ENCODE peak calls at places on chromosome 6, in eight cellular contexts. One of them, this sample, is unnamed.

GRCh38 chr6:28944412-28945006 is 20.7 kb upstream of the TRIM27 start:
- DNase-seq in body of pancreas: peak; percentile 61
- DNase-seq in stomach: peak; percentile 41
- DNase-seq in endothelial cell of umbilical vein: peak; percentile 89
- DNase-seq in adrenal gland: peak; percentile 84
- DNase-seq in uterus: peak; percentile 49
- DNase-seq in thyroid gland: peak; percentile 38
- DNase-seq in A549: no peak
- DNase-seq in this sample: no peak

GRCh38 chr6:135887069-135887468 is 35.6 kb downstream of the PDE7B start:
- DNase-seq in stomach: no peak
- DNase-seq in uterus: no peak
- DNase-seq in body of pancreas: no peak
- DNase-seq in A549: no peak
- DNase-seq in adrenal gland: no peak
- DNase-seq in thyroid gland: no peak
- DNase-seq in endothelial cell of umbilical vein: no peak
- DNase-seq in this sample: no peak

GRCh38 chr6:157304840-157305675 is 18.3 kb downstream of the TMEM242 start:
- DNase-seq in A549: no peak
- DNase-seq in thyroid gland: no peak
- DNase-seq in adrenal gland: peak; percentile 89
- DNase-seq in stomach: peak; percentile 44
- DNase-seq in body of pancreas: peak; percentile 48
- DNase-seq in endothelial cell of umbilical vein: peak; percentile 85
- DNase-seq in uterus: no peak
- DNase-seq in this sample: no peak

GRCh38 chr6:143457563-143458359 is 7.2 kb downstream of the PEX3 start:
- DNase-seq in thyroid gland: no peak
- DNase-seq in A549: no peak
- DNase-seq in endothelial cell of umbilical vein: no peak
- DNase-seq in uterus: no peak
- DNase-seq in adrenal gland: no peak
- DNase-seq in body of pancreas: no peak
- DNase-seq in stomach: no peak
- DNase-seq in this sample: no peak

GRCh38 chr6:48423640-48424365 is 312.8 kb upstream of the PTCHD4 start:
- DNase-seq in thyroid gland: no peak
- DNase-seq in adrenal gland: no peak
- DNase-seq in A549: no peak
- DNase-seq in stomach: no peak
- DNase-seq in endothelial cell of umbilical vein: no peak
- DNase-seq in body of pancreas: no peak
- DNase-seq in uterus: no peak
- DNase-seq in this sample: no peak

GRCh38 chr6:112218563-112218962 is 35.8 kb downstream of the LAMA4 start:
- DNase-seq in body of pancreas: no peak
- DNase-seq in stomach: no peak
- DNase-seq in adrenal gland: no peak
- DNase-seq in A549: no peak
- DNase-seq in thyroid gland: peak; percentile 62
- DNase-seq in uterus: peak; percentile 74
- DNase-seq in endothelial cell of umbilical vein: peak; percentile 87
- DNase-seq in this sample: no peak

GRCh38 chr6:156021746-156022396 is 566.2 kb upstream of the NOX3 start:
- DNase-seq in thyroid gland: no peak
- DNase-seq in adrenal gland: no peak
- DNase-seq in stomach: no peak
- DNase-seq in body of pancreas: no peak
- DNase-seq in A549: no peak
- DNase-seq in endothelial cell of umbilical vein: no peak
- DNase-seq in uterus: no peak
- DNase-seq in this sample: no peak

GRCh38 chr6:98716341-98716740 is 118.0 kb upstream of the POU3F2 start:
- DNase-seq in thyroid gland: no peak
- DNase-seq in endothelial cell of umbilical vein: no peak
- DNase-seq in stomach: no peak
- DNase-seq in A549: no peak
- DNase-seq in adrenal gland: no peak
- DNase-seq in uterus: no peak
- DNase-seq in body of pancreas: no peak
- DNase-seq in this sample: no peak

GRCh38 chr6:39882567-39882953 is 51.7 kb downstream of the MOCS1 start:
- DNase-seq in uterus: no peak
- DNase-seq in endothelial cell of umbilical vein: peak; percentile 93
- DNase-seq in stomach: no peak
- DNase-seq in thyroid gland: peak; percentile 72
- DNase-seq in A549: no peak
- DNase-seq in body of pancreas: peak; percentile 23
- DNase-seq in adrenal gland: peak; percentile 84
- DNase-seq in this sample: no peak

GRCh38 chr6:32894085-32895005 is 40.4 kb downstream of the PSMB9 start:
- DNase-seq in endothelial cell of umbilical vein: peak; percentile 98
- DNase-seq in uterus: peak; percentile 92
- DNase-seq in A549: peak; percentile 95
- DNase-seq in stomach: peak; percentile 96
- DNase-seq in body of pancreas: peak; percentile 95
- DNase-seq in thyroid gland: peak; percentile 95
- DNase-seq in adrenal gland: peak; percentile 97
- DNase-seq in this sample: no peak

GRCh38 chr6:89297695-89298351 is 17.3 kb downstream of the GABRR2 start:
- DNase-seq in A549: peak; percentile 64
- DNase-seq in thyroid gland: no peak
- DNase-seq in stomach: peak; percentile 62
- DNase-seq in adrenal gland: peak; percentile 77
- DNase-seq in endothelial cell of umbilical vein: peak; percentile 97
- DNase-seq in body of pancreas: no peak
- DNase-seq in uterus: peak; percentile 47
- DNase-seq in this sample: no peak

GRCh38 chr6:47832386-47833080 is 50.7 kb downstream of the OPN5 start:
- DNase-seq in body of pancreas: no peak
- DNase-seq in uterus: no peak
- DNase-seq in adrenal gland: no peak
- DNase-seq in endothelial cell of umbilical vein: no peak
- DNase-seq in thyroid gland: no peak
- DNase-seq in stomach: no peak
- DNase-seq in A549: no peak
- DNase-seq in this sample: no peak

GRCh38 chr6:134003542-134003951 is 48.9 kb downstream of the SLC2A12 start:
- DNase-seq in endothelial cell of umbilical vein: peak; percentile 2
- DNase-seq in thyroid gland: no peak
- DNase-seq in uterus: no peak
- DNase-seq in body of pancreas: no peak
- DNase-seq in A549: no peak
- DNase-seq in adrenal gland: no peak
- DNase-seq in stomach: no peak
- DNase-seq in this sample: no peak

GRCh38 chr6:113375950-113376846 is 480.9 kb upstream of the MARCKS start:
- DNase-seq in body of pancreas: no peak
- DNase-seq in uterus: no peak
- DNase-seq in A549: no peak
- DNase-seq in adrenal gland: no peak
- DNase-seq in stomach: no peak
- DNase-seq in endothelial cell of umbilical vein: peak; percentile 56
- DNase-seq in thyroid gland: no peak
- DNase-seq in this sample: no peak

GRCh38 chr6:54916858-54917257 is 70.3 kb downstream of the FAM83B start:
- DNase-seq in adrenal gland: no peak
- DNase-seq in endothelial cell of umbilical vein: no peak
- DNase-seq in uterus: no peak
- DNase-seq in A549: peak; percentile 15
- DNase-seq in stomach: no peak
- DNase-seq in thyroid gland: no peak
- DNase-seq in body of pancreas: no peak
- DNase-seq in this sample: no peak

GRCh38 chr6:130421567-130421966 is 55.8 kb downstream of the TMEM200A start:
- DNase-seq in A549: no peak
- DNase-seq in endothelial cell of umbilical vein: no peak
- DNase-seq in uterus: no peak
- DNase-seq in thyroid gland: no peak
- DNase-seq in stomach: no peak
- DNase-seq in body of pancreas: no peak
- DNase-seq in adrenal gland: no peak
- DNase-seq in this sample: no peak

GRCh38 chr6:15260099-15260821 is 14.4 kb downstream of the JARID2 start:
- DNase-seq in uterus: no peak
- DNase-seq in body of pancreas: no peak
- DNase-seq in endothelial cell of umbilical vein: no peak
- DNase-seq in A549: no peak
- DNase-seq in thyroid gland: no peak
- DNase-seq in adrenal gland: peak; percentile 28
- DNase-seq in stomach: no peak
- DNase-seq in this sample: no peak

GRCh38 chr6:12530345-12530744 is 186.2 kb upstream of the PHACTR1 start:
- DNase-seq in stomach: no peak
- DNase-seq in A549: no peak
- DNase-seq in thyroid gland: no peak
- DNase-seq in endothelial cell of umbilical vein: no peak
- DNase-seq in adrenal gland: no peak
- DNase-seq in uterus: no peak
- DNase-seq in body of pancreas: no peak
- DNase-seq in this sample: no peak

GRCh38 chr6:16770701-16771569 is 9.7 kb upstream of the ATXN1 start:
- DNase-seq in stomach: peak; percentile 83
- DNase-seq in thyroid gland: peak; percentile 84
- DNase-seq in A549: peak; percentile 66
- DNase-seq in adrenal gland: peak; percentile 90
- DNase-seq in body of pancreas: peak; percentile 85
- DNase-seq in endothelial cell of umbilical vein: peak; percentile 76
- DNase-seq in uterus: peak; percentile 78
- DNase-seq in this sample: no peak
- H3K4me1 ChIP-seq in stomach: peaks cover 26% of the 10 kb centered on the region
- H3K4me1 ChIP-seq in thyroid gland: peaks cover 31% of the 10 kb centered on the region
- H3K4me1 ChIP-seq in A549: peaks cover 42% of the 10 kb centered on the region
- H3K4me1 ChIP-seq in adrenal gland: peaks cover 4% of the 10 kb centered on the region
- H3K4me1 ChIP-seq in body of pancreas: peaks cover 24% of the 10 kb centered on the region
- H3K4me1 ChIP-seq in endothelial cell of umbilical vein: peaks cover 39% of the 10 kb centered on the region
- H3K4me1 ChIP-seq in uterus: peaks cover 3% of the 10 kb centered on the region
- H3K4me1 ChIP-seq in this sample: peaks cover 39% of the 10 kb centered on the region

DNA sequence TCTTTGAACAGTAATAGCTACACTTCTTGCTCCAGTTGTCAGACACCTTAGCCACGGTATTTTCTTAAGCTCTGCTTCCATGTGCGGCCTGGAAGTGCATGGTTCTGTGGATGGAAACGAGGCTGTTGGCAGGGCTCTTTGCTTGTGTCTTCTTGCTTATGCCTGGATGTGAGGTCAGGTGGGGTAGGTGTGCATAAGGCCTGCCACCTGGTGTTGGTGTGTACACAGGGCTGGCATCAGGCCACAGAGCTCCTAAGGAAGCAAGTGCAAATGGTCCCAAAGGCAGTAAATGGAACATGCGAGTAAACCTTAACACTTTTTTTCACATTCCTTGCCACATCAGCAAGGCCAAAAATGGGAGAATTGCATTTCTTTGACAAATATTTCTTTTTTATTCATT is 158.1 kb upstream of the GMDS start:
- DNase-seq in endothelial cell of umbilical vein: no peak
- DNase-seq in body of pancreas: peak; percentile 35
- DNase-seq in adrenal gland: no peak
- DNase-seq in uterus: no peak
- DNase-seq in A549: no peak
- DNase-seq in stomach: peak; percentile 59
- DNase-seq in thyroid gland: no peak
- DNase-seq in this sample: no peak
- TF ChIP-seq CTCF in endothelial cell of umbilical vein: no peak
- TF ChIP-seq CTCF in body of pancreas: no peak
- TF ChIP-seq CTCF in adrenal gland: no peak
- TF ChIP-seq CTCF in uterus: no peak
- TF ChIP-seq CTCF in A549: no peak
- TF ChIP-seq CTCF in stomach: no peak
- TF ChIP-seq CTCF in thyroid gland: no peak
- TF ChIP-seq CTCF in this sample: no peak

DNA sequence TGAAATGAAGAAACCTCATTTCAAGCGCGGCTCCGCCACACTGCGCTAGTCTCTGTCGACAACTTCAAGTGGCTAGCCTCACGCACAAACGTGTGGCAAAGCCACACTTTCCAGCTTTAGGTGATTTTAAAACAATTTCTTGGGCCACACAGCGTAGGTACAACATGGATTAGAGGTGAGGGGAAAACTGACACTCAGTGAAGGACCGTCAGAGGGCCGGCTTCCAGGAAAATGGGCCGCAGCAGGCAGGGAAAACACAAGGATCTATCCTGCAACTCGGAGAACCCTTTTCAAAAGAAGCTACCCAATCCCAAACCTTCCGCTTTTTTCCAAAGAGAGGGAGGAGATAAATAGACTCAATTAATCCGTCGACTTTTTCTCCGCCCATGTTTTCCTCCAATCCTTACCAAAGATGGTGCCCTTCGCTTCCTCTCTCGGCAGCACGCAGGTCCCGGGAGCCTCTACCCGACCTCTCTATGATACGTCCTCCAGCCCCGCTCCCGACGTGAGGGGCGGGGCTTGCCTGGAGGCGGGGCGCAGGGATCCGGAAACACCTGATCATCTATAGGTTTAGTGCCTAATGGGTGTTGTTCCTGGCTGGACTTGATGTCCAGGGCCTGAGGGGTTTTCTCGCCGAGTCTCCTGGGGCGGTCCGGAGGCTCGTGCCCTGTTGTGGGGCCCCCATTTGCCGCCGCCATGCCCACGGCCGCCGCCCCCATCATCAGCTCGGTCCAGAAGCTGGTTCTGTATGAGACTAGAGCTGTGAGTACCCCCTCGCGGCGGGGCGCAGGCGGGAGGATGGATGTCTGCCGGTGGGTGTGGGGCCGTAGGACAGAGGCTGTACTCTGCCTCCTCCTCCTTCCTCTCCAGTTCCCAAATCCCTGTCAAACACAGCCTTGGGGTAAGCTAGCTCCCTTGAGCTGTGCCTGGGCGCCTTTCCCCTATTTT is at the start of the genes AK9 and FIG4:
- DNase-seq in endothelial cell of umbilical vein: peak; percentile 95
- DNase-seq in uterus: peak; percentile 89
- DNase-seq in body of pancreas: peak; percentile 95
- DNase-seq in stomach: peak; percentile 95
- DNase-seq in A549: peak; percentile 58
- DNase-seq in adrenal gland: peak; percentile 95
- DNase-seq in thyroid gland: peak; percentile 94
- DNase-seq in this sample: no peak
- TF ChIP-seq POLR2A in endothelial cell of umbilical vein: peak; percentile 63
- TF ChIP-seq POLR2A in uterus: peak; percentile 65
- TF ChIP-seq POLR2A in body of pancreas: peak; percentile 74
- TF ChIP-seq POLR2A in stomach: no peak
- TF ChIP-seq POLR2A in A549: peak; percentile 41
- TF ChIP-seq POLR2A in adrenal gland: no peak
- TF ChIP-seq POLR2A in thyroid gland: no peak
- TF ChIP-seq POLR2A in this sample: no peak

GRCh38 chr6:116514103-116514502 is 2.7 kb downstream of the CALHM5 start:
- DNase-seq in thyroid gland: no peak
- DNase-seq in body of pancreas: no peak
- DNase-seq in stomach: no peak
- DNase-seq in uterus: no peak
- DNase-seq in adrenal gland: no peak
- DNase-seq in A549: no peak
- DNase-seq in endothelial cell of umbilical vein: no peak
- DNase-seq in this sample: no peak
- H3K4me1 ChIP-seq in thyroid gland: no peaks in the 10 kb centered on the region
- H3K4me1 ChIP-seq in body of pancreas: no peaks in the 10 kb centered on the region
- H3K4me1 ChIP-seq in stomach: no peaks in the 10 kb centered on the region
- H3K4me1 ChIP-seq in uterus: no peaks in the 10 kb centered on the region
- H3K4me1 ChIP-seq in adrenal gland: no peaks in the 10 kb centered on the region
- H3K4me1 ChIP-seq in A549: no peaks in the 10 kb centered on the region
- H3K4me1 ChIP-seq in endothelial cell of umbilical vein: peaks cover 19% of the 10 kb centered on the region
- H3K4me1 ChIP-seq in this sample: peaks cover 21% of the 10 kb centered on the region

GRCh38 chr6:137845460-137845859 is 21.6 kb upstream of the TNFAIP3 start:
- DNase-seq in A549: no peak
- DNase-seq in body of pancreas: no peak
- DNase-seq in endothelial cell of umbilical vein: no peak
- DNase-seq in thyroid gland: peak; percentile 2
- DNase-seq in stomach: no peak
- DNase-seq in uterus: no peak
- DNase-seq in adrenal gland: no peak
- DNase-seq in this sample: no peak
- TF ChIP-seq CTCF in A549: no peak
- TF ChIP-seq CTCF in body of pancreas: no peak
- TF ChIP-seq CTCF in endothelial cell of umbilical vein: no peak
- TF ChIP-seq CTCF in thyroid gland: peak; percentile 13
- TF ChIP-seq CTCF in stomach: no peak
- TF ChIP-seq CTCF in uterus: no peak
- TF ChIP-seq CTCF in adrenal gland: no peak
- TF ChIP-seq CTCF in this sample: no peak

This sample was measured in vagina.